ENCODE peak calls at places on chromosomes 1 and 21, in five cellular contexts. One of them, this sample, is unnamed.

GRCh38 chr1:222357252-222357651 is 190.7 kb downstream of the HHIPL2 start:
- DNase-seq in WERI-Rb-1: no peak
- DNase-seq in A549: no peak
- DNase-seq in GM06990: no peak
- DNase-seq in BJ: no peak
- DNase-seq in this sample: no peak

GRCh38 chr1:200301152-200301551 is 108.7 kb downstream of the ZNF281 start:
- DNase-seq in WERI-Rb-1: no peak
- DNase-seq in A549: no peak
- DNase-seq in GM06990: no peak
- DNase-seq in BJ: no peak
- DNase-seq in this sample: no peak

GRCh38 chr1:165570078-165570477 is 26.3 kb downstream of the LRRC52 start:
- DNase-seq in WERI-Rb-1: peak
- DNase-seq in A549: no peak
- DNase-seq in GM06990: no peak
- DNase-seq in BJ: no peak
- DNase-seq in this sample: no peak

GRCh38 chr1:119132179-119132578 is 8.3 kb downstream of the WARS2 start:
- DNase-seq in WERI-Rb-1: no peak
- DNase-seq in A549: no peak
- DNase-seq in GM06990: no peak
- DNase-seq in BJ: no peak
- DNase-seq in this sample: no peak

GRCh38 chr1:70509996-70510876 is 99.2 kb downstream of the CTH start:
- DNase-seq in WERI-Rb-1: no peak
- DNase-seq in A549: peak
- DNase-seq in GM06990: no peak
- DNase-seq in BJ: peak
- DNase-seq in this sample: peak

GRCh38 chr1:201508809-201509208 is 1.9 kb upstream of the CSRP1 start:
- DNase-seq in WERI-Rb-1: no peak
- DNase-seq in A549: no peak
- DNase-seq in GM06990: no peak
- DNase-seq in BJ: peak
- DNase-seq in this sample: no peak

GRCh38 chr21:17673261-17674020 is 60.7 kb upstream of the BTG3 start:
- DNase-seq in WERI-Rb-1: no peak
- DNase-seq in A549: no peak
- DNase-seq in GM06990: no peak
- DNase-seq in BJ: peak
- DNase-seq in this sample: peak

GRCh38 chr1:185961664-185962063 is 227.5 kb downstream of the HMCN1 start:
- DNase-seq in WERI-Rb-1: no peak
- DNase-seq in A549: no peak
- DNase-seq in GM06990: no peak
- DNase-seq in BJ: no peak
- DNase-seq in this sample: peak

GRCh38 chr1:15736035-15736665 is at the start of gene SLC25A34:
- DNase-seq in WERI-Rb-1: no peak
- DNase-seq in A549: no peak
- DNase-seq in GM06990: no peak
- DNase-seq in BJ: no peak
- DNase-seq in this sample: no peak

GRCh38 chr21:31733521-31734149 is 1.7 kb upstream of the SCAF4 start:
- DNase-seq in WERI-Rb-1: no peak
- DNase-seq in A549: no peak
- DNase-seq in GM06990: no peak
- DNase-seq in BJ: no peak
- DNase-seq in this sample: no peak

GRCh38 chr1:62103880-62104279 is 90.8 kb upstream of the L1TD1 start:
- DNase-seq in WERI-Rb-1: no peak
- DNase-seq in A549: no peak
- DNase-seq in GM06990: no peak
- DNase-seq in BJ: no peak
- DNase-seq in this sample: no peak

GRCh38 chr1:89523597-89524368 is 846 bp upstream of the LRRC8B start:
- DNase-seq in WERI-Rb-1: peak
- DNase-seq in A549: peak
- DNase-seq in GM06990: no peak
- DNase-seq in BJ: no peak
- DNase-seq in this sample: peak

GRCh38 chr1:168834225-168834872 is 105.3 kb upstream of the DPT start:
- DNase-seq in WERI-Rb-1: no peak
- DNase-seq in A549: peak
- DNase-seq in GM06990: no peak
- DNase-seq in BJ: no peak
- DNase-seq in this sample: no peak

GRCh38 chr1:112762541-112763141 is 47.5 kb upstream of the PPM1J start:
- DNase-seq in WERI-Rb-1: peak
- DNase-seq in A549: no peak
- DNase-seq in GM06990: no peak
- DNase-seq in BJ: no peak
- DNase-seq in this sample: no peak

GRCh38 chr1:237112663-237113062 is 70.7 kb downstream of the RYR2 start:
- DNase-seq in WERI-Rb-1: no peak
- DNase-seq in A549: no peak
- DNase-seq in GM06990: no peak
- DNase-seq in BJ: no peak
- DNase-seq in this sample: no peak

GRCh38 chr1:3320246-3321152 is 134.0 kb upstream of the ARHGEF16 start:
- DNase-seq in WERI-Rb-1: peak
- DNase-seq in A549: no peak
- DNase-seq in GM06990: no peak
- DNase-seq in BJ: no peak
- DNase-seq in this sample: no peak

GRCh38 chr1:91553196-91553595 is 52.5 kb downstream of the CDC7 start:
- DNase-seq in WERI-Rb-1: no peak
- DNase-seq in A549: no peak
- DNase-seq in GM06990: no peak
- DNase-seq in BJ: peak
- DNase-seq in this sample: peak

DNA sequence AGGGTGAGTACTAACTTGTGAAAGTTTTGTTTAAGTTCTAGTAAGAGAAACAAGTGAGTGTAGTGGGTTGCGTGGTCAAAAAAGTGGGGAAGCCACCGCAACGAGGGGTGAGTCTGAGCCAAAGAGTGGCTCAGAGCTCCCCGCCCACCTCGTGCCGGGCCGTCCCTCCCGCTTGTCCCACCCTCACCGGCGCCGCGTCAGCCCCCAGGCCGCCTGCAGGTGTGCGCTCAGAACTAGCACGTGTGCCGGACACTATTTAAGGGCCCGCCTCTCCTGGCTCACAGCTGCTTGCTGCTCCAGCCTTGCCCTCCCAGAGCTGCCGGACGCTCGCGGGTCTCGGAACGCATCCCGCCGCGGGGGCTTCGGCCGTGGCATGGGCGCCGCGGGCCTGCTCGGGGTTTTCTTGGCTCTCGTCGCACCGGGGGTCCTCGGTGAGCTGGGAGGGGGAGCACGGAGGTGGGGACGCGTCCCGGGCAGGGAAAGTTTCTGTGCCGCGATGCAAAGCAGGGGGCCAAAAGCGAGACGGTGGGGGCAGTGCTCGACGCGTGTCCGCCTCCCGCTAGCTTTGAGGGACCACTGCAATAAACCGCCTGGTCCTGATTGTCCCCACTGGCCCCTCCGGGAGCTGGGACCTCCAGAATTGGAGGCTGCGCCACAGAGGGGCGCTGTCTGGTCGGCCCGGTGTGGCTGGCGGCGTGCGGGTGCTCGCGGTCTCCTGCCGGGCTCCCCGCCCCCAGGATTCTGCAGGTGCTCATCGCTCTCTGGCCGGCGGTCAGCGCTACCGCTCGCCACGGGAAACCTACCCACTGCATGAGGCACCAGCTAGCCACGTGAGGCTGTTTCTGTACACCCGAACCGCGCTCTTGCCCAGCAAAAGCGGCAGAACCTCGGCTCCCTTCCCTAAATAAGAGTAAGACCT is at the start of gene CR2:
- DNase-seq in WERI-Rb-1: peak
- DNase-seq in A549: peak
- DNase-seq in GM06990: peak
- DNase-seq in BJ: no peak
- DNase-seq in this sample: peak
- TF ChIP-seq CTCF in WERI-Rb-1: peak
- TF ChIP-seq CTCF in A549: peak
- TF ChIP-seq CTCF in GM06990: peak
- TF ChIP-seq CTCF in BJ: no peak
- TF ChIP-seq CTCF in this sample: no peak

GRCh38 chr1:172918478-172918877 is 132.3 kb downstream of the TNFSF18 start:
- DNase-seq in WERI-Rb-1: no peak
- DNase-seq in A549: no peak
- DNase-seq in GM06990: no peak
- DNase-seq in BJ: no peak
- DNase-seq in this sample: no peak

GRCh38 chr1:172914517-172915144 is 136.1 kb downstream of the TNFSF18 start:
- DNase-seq in WERI-Rb-1: no peak
- DNase-seq in A549: no peak
- DNase-seq in GM06990: no peak
- DNase-seq in BJ: peak
- DNase-seq in this sample: peak

GRCh38 chr1:172916126-172916525 is 134.6 kb downstream of the TNFSF18 start:
- DNase-seq in WERI-Rb-1: no peak
- DNase-seq in A549: no peak
- DNase-seq in GM06990: no peak
- DNase-seq in BJ: no peak
- DNase-seq in this sample: no peak

GRCh38 chr1:172915276-172915675 is 135.5 kb downstream of the TNFSF18 start:
- DNase-seq in WERI-Rb-1: no peak
- DNase-seq in A549: no peak
- DNase-seq in GM06990: no peak
- DNase-seq in BJ: no peak
- DNase-seq in this sample: no peak

DNA sequence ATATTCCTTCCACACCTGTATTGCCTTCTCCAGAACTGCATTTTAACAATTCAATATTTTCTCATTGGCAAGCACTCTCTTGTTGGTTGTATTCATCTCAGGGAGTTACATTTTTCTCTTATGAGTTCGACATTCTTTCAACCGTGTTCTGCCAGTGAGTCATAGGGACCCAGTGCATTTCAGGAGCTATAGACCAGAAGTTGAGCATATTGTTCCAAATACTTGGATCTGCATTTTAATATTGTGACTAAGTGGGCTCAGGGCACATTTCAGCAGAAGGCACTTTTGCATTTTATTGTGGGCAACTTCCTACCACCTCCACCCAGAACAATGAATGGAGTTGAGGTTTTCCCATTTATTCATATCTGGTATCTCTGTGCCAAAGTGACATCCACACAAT is 132.8 kb downstream of the TNFSF18 start:
- DNase-seq in WERI-Rb-1: no peak
- DNase-seq in A549: peak
- DNase-seq in GM06990: no peak
- DNase-seq in BJ: peak
- DNase-seq in this sample: peak
- TF ChIP-seq CTCF in WERI-Rb-1: no peak
- TF ChIP-seq CTCF in A549: no peak
- TF ChIP-seq CTCF in GM06990: no peak
- TF ChIP-seq CTCF in BJ: no peak
- TF ChIP-seq CTCF in this sample: no peak

GRCh38 chr1:231724876-231725647 is 98.5 kb downstream of the DISC1 start:
- DNase-seq in WERI-Rb-1: peak
- DNase-seq in A549: peak
- DNase-seq in GM06990: no peak
- DNase-seq in BJ: no peak
- DNase-seq in this sample: peak
- TF ChIP-seq CTCF in WERI-Rb-1: peak
- TF ChIP-seq CTCF in A549: peak
- TF ChIP-seq CTCF in GM06990: peak
- TF ChIP-seq CTCF in BJ: peak
- TF ChIP-seq CTCF in this sample: peak

DNA sequence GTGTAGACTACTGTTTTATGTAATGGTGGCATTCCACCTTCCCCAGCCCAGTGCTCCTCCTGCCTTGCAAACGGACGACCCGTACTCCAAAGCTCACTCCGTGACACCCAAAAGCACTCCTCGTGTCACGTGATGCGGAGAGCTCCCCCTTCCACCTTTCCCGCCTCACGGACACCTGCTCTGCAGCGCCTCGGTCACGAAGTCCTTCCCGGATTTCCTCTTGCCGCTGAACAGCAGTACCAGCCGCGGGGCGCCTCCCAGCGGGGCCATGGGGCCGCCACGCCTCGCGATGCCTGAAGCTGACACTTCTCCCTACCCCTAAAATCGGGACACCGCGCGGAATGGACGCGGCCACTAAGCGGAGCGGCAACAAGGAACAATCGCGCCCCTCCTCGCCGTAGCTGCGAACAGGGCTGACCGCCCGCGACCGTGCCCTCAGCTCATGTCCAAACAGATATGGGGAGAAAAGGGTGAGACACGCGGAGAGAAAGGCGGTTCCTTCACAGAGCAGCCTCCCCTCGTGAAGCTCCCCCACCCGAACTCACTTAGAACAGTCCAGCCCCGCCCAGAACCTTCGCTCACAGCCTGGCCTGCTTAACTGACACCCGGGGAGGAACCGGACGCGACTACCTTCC is at the start of gene PMVK:
- DNase-seq in WERI-Rb-1: peak
- DNase-seq in A549: peak
- DNase-seq in GM06990: peak
- DNase-seq in BJ: peak
- DNase-seq in this sample: peak
- TF ChIP-seq CTCF in WERI-Rb-1: peak
- TF ChIP-seq CTCF in A549: peak
- TF ChIP-seq CTCF in GM06990: peak
- TF ChIP-seq CTCF in BJ: peak
- TF ChIP-seq CTCF in this sample: peak

GRCh38 chr1:21821385-21822019 is 9.4 kb downstream of the LDLRAD2 start:
- DNase-seq in WERI-Rb-1: no peak
- DNase-seq in A549: no peak
- DNase-seq in GM06990: no peak
- DNase-seq in BJ: no peak
- DNase-seq in this sample: no peak
- TF ChIP-seq CTCF in WERI-Rb-1: no peak
- TF ChIP-seq CTCF in A549: no peak
- TF ChIP-seq CTCF in GM06990: no peak
- TF ChIP-seq CTCF in BJ: no peak
- TF ChIP-seq CTCF in this sample: no peak

This sample was measured in MCF 10A.